ENCODE peak calls at places on chromosome 4, in six cellular contexts. T is Calu3, V is glutamatergic neuron, M is lower lobe of right lung, B is nephron progenitor cell, I is fibroblast of pulmonary artery. H is an unnamed sample.

GRCh38 chr4:61068745-61069144 is 131.4 kb upstream of the ADGRL3 start:
- DNase-seq in T (no peak), M (no peak), V (no peak), I (peak; percentile 79), B (no peak), H (no peak)

GRCh38 chr4:157265281-157265680 is 44.8 kb downstream of the GRIA2 start:
- DNase-seq in V (peak; percentile 22), I (peak; percentile 7), B (peak; percentile 9), T (peak; percentile 27), M (no peak), H (no peak)

GRCh38 chr4:118215826-118216225 is 137.0 kb downstream of the PRSS12 start:
- DNase-seq in I (no peak), T (no peak), M (no peak), B (no peak), V (no peak), H (no peak)

GRCh38 chr4:127143460-127144190 is 489.1 kb upstream of the INTU start:
- DNase-seq in I (peak; percentile 66), T (no peak), M (no peak), V (no peak), B (no peak), H (no peak)

GRCh38 chr4:169399976-169400767 is 129.4 kb upstream of the SH3RF1 start:
- DNase-seq in M (no peak), B (no peak), T (no peak), I (no peak), V (no peak), H (no peak)

GRCh38 chr4:148375581-148375980 is 66.6 kb downstream of the NR3C2 start:
- DNase-seq in V (no peak), M (no peak), T (no peak), B (no peak), I (no peak), H (no peak)

GRCh38 chr4:23279377-23279988 is 586.7 kb downstream of the GBA3 start:
- DNase-seq in I (peak; percentile 69), V (no peak), T (no peak), M (no peak), B (no peak), H (no peak)

GRCh38 chr4:123390846-123391456 is 5.6 kb upstream of the SPRY1 start:
- DNase-seq in I (peak; percentile 56), T (no peak), B (no peak), V (no peak), M (no peak), H (no peak)

GRCh38 chr4:139815646-139816601 is 150.3 kb downstream of the MGST2 start:
- DNase-seq in B (peak; percentile 66), T (no peak), M (no peak), V (peak; percentile 87), I (peak; percentile 83), H (no peak)

GRCh38 chr4:88989990-88990389 is 67.0 kb downstream of the FAM13A start:
- DNase-seq in M (no peak), I (no peak), V (no peak), T (no peak), B (no peak), H (no peak)

GRCh38 chr4:45294464-45294863 is 568.1 kb upstream of the GNPDA2 start:
- DNase-seq in V (no peak), M (no peak), I (no peak), B (no peak), T (no peak), H (no peak)

GRCh38 chr4:32824321-32824720 is 2104.2 kb downstream of the PCDH7 start:
- DNase-seq in V (no peak), I (peak; percentile 80), M (no peak), B (no peak), T (no peak), H (no peak)

GRCh38 chr4:166274136-166274761 is 401.2 kb downstream of the TLL1 start:
- DNase-seq in M (no peak), B (no peak), T (no peak), I (no peak), V (no peak), H (no peak)

GRCh38 chr4:109912706-109913621 is at the start of gene EGF:
- DNase-seq in B (no peak), M (no peak), V (no peak), T (no peak), I (peak; percentile 47), H (no peak)

GRCh38 chr4:130468340-130468739 is 1372.4 kb downstream of the C4orf33 start:
- DNase-seq in B (no peak), I (no peak), T (no peak), M (no peak), V (no peak), H (no peak)

GRCh38 chr4:176575141-176575731 is 217.5 kb downstream of the VEGFC start:
- DNase-seq in I (peak; percentile 6), M (no peak), T (no peak), V (no peak), B (no peak), H (no peak)

GRCh38 chr4:104425003-104425402 is 69.7 kb downstream of the CXXC4 start:
- DNase-seq in M (no peak), V (peak; percentile 54), T (no peak), B (peak; percentile 29), I (no peak), H (no peak)

DNA sequence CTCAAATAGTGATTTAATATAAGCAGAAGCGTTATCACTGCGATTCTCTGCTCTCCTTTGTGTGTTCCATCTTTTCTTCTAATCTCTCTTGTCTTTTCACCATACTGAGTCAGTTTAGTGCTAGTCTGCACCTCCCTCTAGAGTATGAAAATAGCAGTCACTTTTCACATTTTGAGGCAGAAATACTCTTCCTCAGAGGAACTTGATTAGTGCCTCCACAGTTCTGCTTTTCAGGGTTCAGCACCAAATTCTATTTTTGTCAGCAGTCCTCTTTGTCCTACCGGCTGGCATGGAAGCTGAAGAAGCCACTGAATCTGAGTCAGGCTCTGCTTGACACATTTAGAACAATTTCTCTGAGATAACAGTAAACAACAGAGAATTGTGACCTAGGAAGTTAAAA is 49.7 kb upstream of the ANKRD17 start:
- DNase-seq in M (no peak), B (no peak), V (no peak), T (no peak), I (peak; percentile 55), H (no peak)
- TF ChIP-seq CTCF in M (no peak), B (no peak), V (no peak), T (no peak), I (peak; percentile 58), H (peak; percentile 77)

DNA sequence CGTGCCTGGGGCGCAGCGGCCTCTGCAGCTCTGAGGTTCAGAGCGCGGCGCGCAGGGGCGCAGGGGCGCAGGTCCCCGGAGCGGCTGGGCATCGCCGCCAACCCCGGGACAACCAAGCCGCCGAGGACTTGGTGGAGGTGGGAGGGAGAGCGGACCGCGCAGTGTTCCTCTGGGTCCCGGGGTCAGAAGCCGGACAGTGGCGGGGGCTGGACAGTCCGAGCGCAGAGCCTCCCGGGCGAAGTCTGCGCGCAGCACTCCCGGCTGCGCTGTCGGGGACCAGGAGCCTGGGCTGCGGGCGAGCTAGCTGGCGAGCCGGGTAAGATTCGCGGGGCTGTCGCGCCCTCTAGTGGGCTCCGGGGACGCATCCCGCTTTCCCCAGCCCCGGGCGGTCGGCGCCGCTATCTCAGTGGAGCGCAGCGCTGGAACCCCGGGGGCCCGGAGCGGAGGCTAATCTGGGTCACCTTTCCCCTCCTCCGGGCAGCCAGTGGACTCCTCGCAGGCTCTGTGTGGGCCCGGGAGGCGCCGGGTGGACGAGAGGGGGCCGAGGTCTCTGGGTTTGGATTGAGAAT is 4.1 kb downstream of the PDGFRA start:
- DNase-seq in I (peak; percentile 80), V (peak; percentile 97), B (peak; percentile 93), T (peak; percentile 86), M (peak; percentile 87), H (peak; percentile 95)
- TF ChIP-seq CTCF in I (peak; percentile 55), V (peak; percentile 82), B (peak; percentile 55), T (peak; percentile 40), M (peak; percentile 83), H (peak; percentile 79)

GRCh38 chr4:10897076-10897475 is 212.5 kb upstream of the CLNK start:
- DNase-seq in V (no peak), I (no peak), M (no peak), B (no peak), T (no peak), H (no peak)
- TF ChIP-seq CTCF in V (no peak), I (no peak), M (no peak), B (no peak), T (no peak), H (no peak)

GRCh38 chr4:83389756-83390505 is 55.3 kb upstream of the HPSE start:
- DNase-seq in V (no peak), M (no peak), T (no peak), B (no peak), I (no peak), H (no peak)
- TF ChIP-seq CTCF in V (no peak), M (no peak), T (no peak), B (no peak), I (no peak), H (no peak)

GRCh38 chr4:125529071-125529470 is 214.3 kb downstream of the FAT4 start:
- DNase-seq in T (no peak), B (no peak), V (no peak), I (peak; percentile 4), M (no peak), H (no peak)

GRCh38 chr4:125522992-125523391 is 208.2 kb downstream of the FAT4 start:
- DNase-seq in T (no peak), M (no peak), V (no peak), B (no peak), I (no peak), H (peak; percentile 46)

GRCh38 chr4:125520258-125520990 is 205.7 kb downstream of the FAT4 start:
- DNase-seq in T (peak; percentile 1), B (no peak), M (no peak), V (no peak), I (peak; percentile 79), H (no peak)

GRCh38 chr4:125522588-125522987 is 207.8 kb downstream of the FAT4 start:
- DNase-seq in I (no peak), B (no peak), M (no peak), V (no peak), T (no peak), H (no peak)

GRCh38 chr4:125526420-125526819 is 211.7 kb downstream of the FAT4 start:
- DNase-seq in V (no peak), I (peak; percentile 10), M (no peak), B (no peak), T (no peak), H (no peak)
- TF ChIP-seq CTCF in V (peak; percentile 54), I (peak; percentile 22), M (no peak), B (no peak), T (no peak), H (peak; percentile 68)

H was measured in chondrocyte.